ENCODE peak calls at places on chromosomes 12 and 14, in nine cellular contexts. One of them, this sample, is unnamed.

GRCh38 chr12:2844786-2845185 is 10.0 kb upstream of the NRIP2 start:
- DNase-seq in GM23338: no peak
- DNase-seq in GM12878: no peak
- DNase-seq in K562: no peak
- DNase-seq in fibroblast of lung: no peak
- DNase-seq in astrocyte: peak
- DNase-seq in neuronal stem cell: no peak
- DNase-seq in H9: no peak
- DNase-seq in PC-3: no peak
- DNase-seq in this sample: no peak

GRCh38 chr12:68842123-68842522 is 34.1 kb downstream of the MDM2 start:
- DNase-seq in GM23338: no peak
- DNase-seq in neuronal stem cell: no peak
- DNase-seq in fibroblast of lung: no peak
- DNase-seq in PC-3: no peak
- DNase-seq in H9: no peak
- DNase-seq in K562: no peak
- DNase-seq in astrocyte: no peak
- DNase-seq in GM12878: no peak
- DNase-seq in this sample: no peak

GRCh38 chr14:69651653-69652052 is 40.3 kb downstream of the SUSD6 start:
- DNase-seq in GM23338: no peak
- DNase-seq in H9: no peak
- DNase-seq in GM12878: no peak
- DNase-seq in astrocyte: no peak
- DNase-seq in PC-3: no peak
- DNase-seq in neuronal stem cell: no peak
- DNase-seq in K562: peak
- DNase-seq in fibroblast of lung: no peak
- DNase-seq in this sample: no peak

GRCh38 chr12:69904761-69905160 is 79.7 kb downstream of the MYRFL start:
- DNase-seq in K562: no peak
- DNase-seq in PC-3: no peak
- DNase-seq in neuronal stem cell: no peak
- DNase-seq in astrocyte: peak
- DNase-seq in H9: no peak
- DNase-seq in GM23338: no peak
- DNase-seq in fibroblast of lung: peak
- DNase-seq in GM12878: no peak
- DNase-seq in this sample: no peak

GRCh38 chr14:60482743-60483142 is 3.1 kb downstream of the C14orf39 start:
- DNase-seq in K562: no peak
- DNase-seq in PC-3: peak
- DNase-seq in fibroblast of lung: no peak
- DNase-seq in neuronal stem cell: no peak
- DNase-seq in GM23338: no peak
- DNase-seq in astrocyte: peak
- DNase-seq in GM12878: no peak
- DNase-seq in H9: no peak
- DNase-seq in this sample: no peak

GRCh38 chr12:88251798-88252197 is 109.7 kb downstream of the TMTC3 start:
- DNase-seq in K562: no peak
- DNase-seq in fibroblast of lung: peak
- DNase-seq in GM23338: no peak
- DNase-seq in GM12878: no peak
- DNase-seq in astrocyte: no peak
- DNase-seq in H9: no peak
- DNase-seq in PC-3: no peak
- DNase-seq in neuronal stem cell: no peak
- DNase-seq in this sample: no peak

GRCh38 chr14:57865450-57866198 is at the start of gene SLC35F4:
- DNase-seq in GM12878: no peak
- DNase-seq in neuronal stem cell: peak
- DNase-seq in fibroblast of lung: no peak
- DNase-seq in K562: peak
- DNase-seq in astrocyte: no peak
- DNase-seq in H9: peak
- DNase-seq in PC-3: no peak
- DNase-seq in GM23338: peak
- DNase-seq in this sample: no peak

GRCh38 chr12:102374190-102374589 is 106.2 kb downstream of the IGF1 start:
- DNase-seq in neuronal stem cell: no peak
- DNase-seq in GM23338: no peak
- DNase-seq in GM12878: no peak
- DNase-seq in PC-3: no peak
- DNase-seq in H9: no peak
- DNase-seq in K562: no peak
- DNase-seq in astrocyte: no peak
- DNase-seq in fibroblast of lung: no peak
- DNase-seq in this sample: no peak

GRCh38 chr14:51643137-51643536 is 8.6 kb upstream of the FRMD6 start:
- DNase-seq in PC-3: peak
- DNase-seq in astrocyte: peak
- DNase-seq in K562: no peak
- DNase-seq in neuronal stem cell: no peak
- DNase-seq in fibroblast of lung: peak
- DNase-seq in GM23338: no peak
- DNase-seq in GM12878: no peak
- DNase-seq in H9: no peak
- DNase-seq in this sample: no peak

GRCh38 chr12:42692749-42693148 is 103.2 kb upstream of the PRICKLE1 start:
- DNase-seq in neuronal stem cell: no peak
- DNase-seq in K562: no peak
- DNase-seq in H9: no peak
- DNase-seq in GM23338: peak
- DNase-seq in fibroblast of lung: no peak
- DNase-seq in astrocyte: no peak
- DNase-seq in GM12878: no peak
- DNase-seq in PC-3: no peak
- DNase-seq in this sample: no peak

GRCh38 chr12:42695490-42695995 is 106.0 kb upstream of the PRICKLE1 start:
- DNase-seq in GM12878: no peak
- DNase-seq in astrocyte: no peak
- DNase-seq in fibroblast of lung: no peak
- DNase-seq in PC-3: no peak
- DNase-seq in neuronal stem cell: no peak
- DNase-seq in GM23338: no peak
- DNase-seq in K562: no peak
- DNase-seq in H9: no peak
- DNase-seq in this sample: no peak

GRCh38 chr12:42690264-42690663 is 100.7 kb upstream of the PRICKLE1 start:
- DNase-seq in neuronal stem cell: no peak
- DNase-seq in GM23338: no peak
- DNase-seq in H9: no peak
- DNase-seq in K562: no peak
- DNase-seq in fibroblast of lung: no peak
- DNase-seq in GM12878: no peak
- DNase-seq in PC-3: no peak
- DNase-seq in astrocyte: no peak
- DNase-seq in this sample: no peak

GRCh38 chr12:42689699-42690098 is 100.2 kb upstream of the PRICKLE1 start:
- DNase-seq in PC-3: no peak
- DNase-seq in H9: no peak
- DNase-seq in astrocyte: no peak
- DNase-seq in GM12878: no peak
- DNase-seq in GM23338: no peak
- DNase-seq in fibroblast of lung: no peak
- DNase-seq in K562: no peak
- DNase-seq in neuronal stem cell: no peak
- DNase-seq in this sample: no peak

DNA sequence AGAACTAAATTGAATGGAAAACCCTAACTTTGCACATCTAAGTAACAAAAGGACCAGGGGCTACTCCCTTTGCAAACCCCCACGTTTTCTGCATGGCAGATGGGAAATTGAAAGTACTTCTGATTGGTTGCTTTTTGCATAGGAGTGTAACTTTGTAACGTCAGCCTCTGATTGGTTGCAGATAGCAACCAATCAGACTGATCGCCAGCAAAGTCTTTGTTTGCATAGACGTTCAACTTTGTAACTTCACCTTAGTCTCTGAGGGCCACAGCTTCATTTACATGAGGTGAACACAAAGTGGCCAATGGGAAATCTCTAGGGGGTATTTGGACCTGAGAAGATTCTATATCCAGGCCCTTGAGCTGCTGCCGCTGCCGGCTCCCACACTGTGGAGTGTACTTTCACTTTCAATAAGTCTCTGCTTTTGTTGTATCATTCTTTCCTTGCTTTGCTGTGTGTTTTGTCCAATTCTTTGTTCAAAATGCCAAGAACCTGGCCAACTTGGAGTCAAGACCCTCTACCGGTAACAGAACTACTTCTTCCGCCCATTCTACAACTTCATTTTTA is 102.5 kb upstream of the PRICKLE1 start:
- DNase-seq in astrocyte: no peak
- DNase-seq in PC-3: no peak
- DNase-seq in neuronal stem cell: no peak
- DNase-seq in GM12878: no peak
- DNase-seq in K562: no peak
- DNase-seq in fibroblast of lung: no peak
- DNase-seq in H9: no peak
- DNase-seq in GM23338: peak
- DNase-seq in this sample: peak
- H3K4me2 ChIP-seq in astrocyte: no peak
- H3K4me2 ChIP-seq in PC-3: no peak
- H3K4me2 ChIP-seq in neuronal stem cell: no peak
- H3K4me2 ChIP-seq in GM12878: no peak
- H3K4me2 ChIP-seq in K562: peak
- H3K4me2 ChIP-seq in fibroblast of lung: no peak
- H3K4me2 ChIP-seq in H9: no peak
- H3K4me2 ChIP-seq in GM23338: peak
- H3K4me2 ChIP-seq in this sample: peak

GRCh38 chr14:90453401-90453951 is 56.6 kb downstream of the CALM1 start:
- DNase-seq in H9: no peak
- DNase-seq in K562: no peak
- DNase-seq in PC-3: no peak
- DNase-seq in GM12878: no peak
- DNase-seq in GM23338: no peak
- DNase-seq in neuronal stem cell: no peak
- DNase-seq in fibroblast of lung: peak
- DNase-seq in astrocyte: peak
- DNase-seq in this sample: no peak

GRCh38 chr14:90456551-90456950 is 59.7 kb downstream of the CALM1 start:
- DNase-seq in PC-3: no peak
- DNase-seq in H9: no peak
- DNase-seq in GM23338: no peak
- DNase-seq in K562: no peak
- DNase-seq in astrocyte: no peak
- DNase-seq in fibroblast of lung: no peak
- DNase-seq in GM12878: no peak
- DNase-seq in neuronal stem cell: no peak
- DNase-seq in this sample: no peak

GRCh38 chr14:90455100-90455571 is 58.3 kb downstream of the CALM1 start:
- DNase-seq in GM12878: no peak
- DNase-seq in fibroblast of lung: no peak
- DNase-seq in GM23338: no peak
- DNase-seq in H9: no peak
- DNase-seq in PC-3: no peak
- DNase-seq in K562: no peak
- DNase-seq in astrocyte: no peak
- DNase-seq in neuronal stem cell: peak
- DNase-seq in this sample: no peak

GRCh38 chr14:90452366-90452765 is 55.5 kb downstream of the CALM1 start:
- DNase-seq in neuronal stem cell: no peak
- DNase-seq in K562: no peak
- DNase-seq in PC-3: no peak
- DNase-seq in astrocyte: no peak
- DNase-seq in H9: no peak
- DNase-seq in fibroblast of lung: no peak
- DNase-seq in GM12878: no peak
- DNase-seq in GM23338: no peak
- DNase-seq in this sample: no peak

DNA sequence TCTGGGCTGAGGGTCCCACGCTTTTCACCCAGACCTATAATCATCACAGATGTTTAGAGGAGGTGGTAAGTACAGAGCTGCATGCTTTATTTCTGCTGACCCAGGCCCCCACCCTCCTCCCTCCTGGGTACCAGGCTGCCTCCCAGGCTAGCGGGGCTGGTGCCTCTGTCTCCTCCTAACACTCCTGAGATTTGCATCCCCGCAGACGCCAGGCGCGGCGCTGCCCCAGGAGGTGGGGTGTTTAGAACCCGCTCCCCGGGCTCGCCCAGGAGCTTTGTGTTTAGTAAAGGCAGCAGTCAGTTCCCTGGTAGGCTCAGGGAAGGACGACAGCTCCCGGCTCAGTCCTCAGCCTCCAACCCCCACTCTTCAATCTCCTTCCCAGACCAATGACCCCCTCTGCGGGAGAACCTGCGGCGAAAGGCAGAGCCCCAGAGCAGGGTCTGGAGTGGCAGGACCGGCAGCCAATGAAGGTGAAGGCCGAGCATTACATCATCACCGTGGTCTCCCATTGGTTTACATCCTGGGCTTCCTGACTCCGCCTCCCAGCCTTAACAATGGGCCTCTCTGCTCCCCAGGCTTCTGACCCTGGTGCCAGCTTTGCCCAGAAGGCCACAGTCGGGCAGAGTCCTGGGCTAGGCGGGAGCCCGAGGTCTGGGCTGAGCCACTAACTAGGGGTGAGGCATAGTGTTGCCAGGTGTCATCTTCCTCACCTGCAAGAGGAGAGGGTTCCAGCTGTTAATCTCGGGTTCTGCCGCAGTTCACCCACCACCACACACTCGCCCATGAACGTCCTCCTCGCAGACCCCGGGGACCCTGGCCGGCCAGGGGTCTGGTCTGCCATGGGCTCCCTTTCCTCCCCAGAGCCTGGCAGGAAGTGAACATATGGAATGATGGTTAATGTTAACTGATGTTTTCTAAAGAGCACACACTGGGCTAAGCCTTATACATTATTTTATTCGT is 57.5 kb downstream of the CALM1 start:
- DNase-seq in astrocyte: peak
- DNase-seq in GM23338: peak
- DNase-seq in H9: peak
- DNase-seq in GM12878: no peak
- DNase-seq in fibroblast of lung: peak
- DNase-seq in PC-3: peak
- DNase-seq in K562: peak
- DNase-seq in neuronal stem cell: peak
- DNase-seq in this sample: no peak
- H3K4me2 ChIP-seq in astrocyte: peak
- H3K4me2 ChIP-seq in GM23338: peak
- H3K4me2 ChIP-seq in H9: peak
- H3K4me2 ChIP-seq in GM12878: no peak
- H3K4me2 ChIP-seq in fibroblast of lung: no peak
- H3K4me2 ChIP-seq in PC-3: no peak
- H3K4me2 ChIP-seq in K562: peak
- H3K4me2 ChIP-seq in neuronal stem cell: peak
- H3K4me2 ChIP-seq in this sample: no peak

GRCh38 chr14:102188187-102188586 is 48.5 kb downstream of the WDR20 start:
- DNase-seq in H9: no peak
- DNase-seq in K562: no peak
- DNase-seq in neuronal stem cell: no peak
- DNase-seq in PC-3: no peak
- DNase-seq in astrocyte: no peak
- DNase-seq in GM23338: no peak
- DNase-seq in GM12878: no peak
- DNase-seq in fibroblast of lung: no peak
- DNase-seq in this sample: no peak
- H3K4me2 ChIP-seq in H9: no peak
- H3K4me2 ChIP-seq in K562: no peak
- H3K4me2 ChIP-seq in neuronal stem cell: no peak
- H3K4me2 ChIP-seq in PC-3: no peak
- H3K4me2 ChIP-seq in astrocyte: no peak
- H3K4me2 ChIP-seq in GM23338: no peak
- H3K4me2 ChIP-seq in GM12878: no peak
- H3K4me2 ChIP-seq in fibroblast of lung: no peak
- H3K4me2 ChIP-seq in this sample: no peak

GRCh38 chr12:15563683-15564082 is 225.5 kb downstream of the EPS8 start:
- DNase-seq in astrocyte: peak
- DNase-seq in H9: no peak
- DNase-seq in GM23338: no peak
- DNase-seq in fibroblast of lung: peak
- DNase-seq in GM12878: no peak
- DNase-seq in PC-3: no peak
- DNase-seq in neuronal stem cell: no peak
- DNase-seq in K562: no peak
- DNase-seq in this sample: no peak
- H3K4me2 ChIP-seq in astrocyte: peak
- H3K4me2 ChIP-seq in H9: no peak
- H3K4me2 ChIP-seq in GM23338: no peak
- H3K4me2 ChIP-seq in fibroblast of lung: peak
- H3K4me2 ChIP-seq in GM12878: peak
- H3K4me2 ChIP-seq in PC-3: no peak
- H3K4me2 ChIP-seq in neuronal stem cell: no peak
- H3K4me2 ChIP-seq in K562: no peak
- H3K4me2 ChIP-seq in this sample: no peak